ENCODE peak calls at places on chromosomes 5 and 9, in seven cellular contexts. One of them, this sample, is unnamed.

GRCh38 chr5:11588803-11589202 is 315.4 kb downstream of the CTNND2 start:
- DNase-seq in GM04503: no peak
- DNase-seq in fibroblast of gingiva: no peak
- DNase-seq in endothelial cell: peak; percentile 29
- DNase-seq in NCI-H187: no peak
- DNase-seq in 8988T: no peak
- DNase-seq in prostate gland: no peak
- DNase-seq in this sample: no peak

GRCh38 chr5:179262126-179262920 is 82.9 kb downstream of the ADAMTS2 start:
- DNase-seq in GM04503: no peak
- DNase-seq in fibroblast of gingiva: no peak
- DNase-seq in endothelial cell: no peak
- DNase-seq in NCI-H187: no peak
- DNase-seq in 8988T: no peak
- DNase-seq in prostate gland: no peak
- DNase-seq in this sample: no peak

GRCh38 chr9:74431467-74431866 is 65.7 kb upstream of the RORB start:
- DNase-seq in GM04503: no peak
- DNase-seq in fibroblast of gingiva: no peak
- DNase-seq in endothelial cell: no peak
- DNase-seq in NCI-H187: no peak
- DNase-seq in 8988T: no peak
- DNase-seq in prostate gland: no peak
- DNase-seq in this sample: no peak

GRCh38 chr5:51433052-51433710 is 49.9 kb downstream of the ISL1 start:
- DNase-seq in GM04503: no peak
- DNase-seq in fibroblast of gingiva: no peak
- DNase-seq in endothelial cell: no peak
- DNase-seq in NCI-H187: no peak
- DNase-seq in 8988T: no peak
- DNase-seq in prostate gland: no peak
- DNase-seq in this sample: no peak

GRCh38 chr9:23563497-23563896 is 262.5 kb downstream of the ELAVL2 start:
- DNase-seq in GM04503: no peak
- DNase-seq in fibroblast of gingiva: no peak
- DNase-seq in endothelial cell: no peak
- DNase-seq in NCI-H187: no peak
- DNase-seq in 8988T: no peak
- DNase-seq in prostate gland: no peak
- DNase-seq in this sample: no peak

GRCh38 chr5:74206571-74207550 is 433.7 kb downstream of the ENC1 start:
- DNase-seq in GM04503: peak; percentile 60
- DNase-seq in fibroblast of gingiva: peak; percentile 58
- DNase-seq in endothelial cell: no peak
- DNase-seq in NCI-H187: peak; percentile 54
- DNase-seq in 8988T: no peak
- DNase-seq in prostate gland: peak; percentile 30
- DNase-seq in this sample: no peak

GRCh38 chr5:1401681-1402096 is 43.6 kb downstream of the SLC6A3 start:
- DNase-seq in GM04503: no peak
- DNase-seq in fibroblast of gingiva: no peak
- DNase-seq in endothelial cell: no peak
- DNase-seq in NCI-H187: no peak
- DNase-seq in 8988T: no peak
- DNase-seq in prostate gland: no peak
- DNase-seq in this sample: no peak

GRCh38 chr9:134185536-134186011 is 21.2 kb upstream of the RNU6ATAC start:
- DNase-seq in GM04503: no peak
- DNase-seq in fibroblast of gingiva: no peak
- DNase-seq in endothelial cell: no peak
- DNase-seq in NCI-H187: no peak
- DNase-seq in 8988T: peak; percentile 5
- DNase-seq in prostate gland: no peak
- DNase-seq in this sample: no peak

GRCh38 chr9:24391095-24391494 is 154.6 kb downstream of the IZUMO3 start:
- DNase-seq in GM04503: no peak
- DNase-seq in fibroblast of gingiva: no peak
- DNase-seq in endothelial cell: no peak
- DNase-seq in NCI-H187: no peak
- DNase-seq in 8988T: no peak
- DNase-seq in prostate gland: no peak
- DNase-seq in this sample: no peak

GRCh38 chr9:121075251-121076036 is 689 bp downstream of the CNTRL start:
- DNase-seq in GM04503: no peak
- DNase-seq in fibroblast of gingiva: no peak
- DNase-seq in endothelial cell: no peak
- DNase-seq in NCI-H187: no peak
- DNase-seq in 8988T: no peak
- DNase-seq in prostate gland: no peak
- DNase-seq in this sample: no peak

GRCh38 chr5:67289763-67290521 is 93.3 kb upstream of the CD180 start:
- DNase-seq in GM04503: no peak
- DNase-seq in fibroblast of gingiva: peak; percentile 49
- DNase-seq in endothelial cell: no peak
- DNase-seq in NCI-H187: no peak
- DNase-seq in 8988T: no peak
- DNase-seq in prostate gland: no peak
- DNase-seq in this sample: no peak

GRCh38 chr5:170630226-170630625 is 126.4 kb downstream of the KCNIP1 start:
- DNase-seq in GM04503: no peak
- DNase-seq in fibroblast of gingiva: no peak
- DNase-seq in endothelial cell: no peak
- DNase-seq in NCI-H187: no peak
- DNase-seq in 8988T: no peak
- DNase-seq in prostate gland: no peak
- DNase-seq in this sample: no peak